ENCODE peak calls at places on chromosomes 3 and 15, in six cellular contexts. One of them, this sample, is unnamed.

GRCh38 chr3:149145926-149146325 is 16.5 kb downstream of the HPS3 start:
- DNase-seq in activated T-helper 1 cell treated with anti-CD3 and anti-CD28 coated beads, Interleukin-12 subunit alpha, Interleukin-12 subunit beta, Interleukin-2, Interleukin-4 antibody, amounts not matched to agents 30 ng/mL and 10 ng/mL and 1 ng/mL, durations not matched to agents 14 hours and 24 hours and 36 hours: no peak
- DNase-seq in iris pigment epithelial cell: no peak
- DNase-seq in caudate nucleus: no peak
- DNase-seq in GM12864: peak
- DNase-seq in endothelial cell: no peak
- DNase-seq in this sample: no peak

GRCh38 chr3:19013879-19014278 is 134.4 kb upstream of the KCNH8 start:
- DNase-seq in activated T-helper 1 cell treated with anti-CD3 and anti-CD28 coated beads, Interleukin-12 subunit alpha, Interleukin-12 subunit beta, Interleukin-2, Interleukin-4 antibody, amounts not matched to agents 30 ng/mL and 10 ng/mL and 1 ng/mL, durations not matched to agents 14 hours and 24 hours and 36 hours: no peak
- DNase-seq in iris pigment epithelial cell: no peak
- DNase-seq in caudate nucleus: no peak
- DNase-seq in GM12864: no peak
- DNase-seq in endothelial cell: no peak
- DNase-seq in this sample: no peak

GRCh38 chr3:172315401-172316091 is 132.7 kb downstream of the GHSR start:
- DNase-seq in activated T-helper 1 cell treated with anti-CD3 and anti-CD28 coated beads, Interleukin-12 subunit alpha, Interleukin-12 subunit beta, Interleukin-2, Interleukin-4 antibody, amounts not matched to agents 30 ng/mL and 10 ng/mL and 1 ng/mL, durations not matched to agents 14 hours and 24 hours and 36 hours: no peak
- DNase-seq in iris pigment epithelial cell: peak
- DNase-seq in caudate nucleus: no peak
- DNase-seq in GM12864: no peak
- DNase-seq in endothelial cell: no peak
- DNase-seq in this sample: peak

GRCh38 chr3:56251343-56251945 is 216.8 kb downstream of the ERC2 start:
- DNase-seq in activated T-helper 1 cell treated with anti-CD3 and anti-CD28 coated beads, Interleukin-12 subunit alpha, Interleukin-12 subunit beta, Interleukin-2, Interleukin-4 antibody, amounts not matched to agents 30 ng/mL and 10 ng/mL and 1 ng/mL, durations not matched to agents 14 hours and 24 hours and 36 hours: no peak
- DNase-seq in iris pigment epithelial cell: peak
- DNase-seq in caudate nucleus: no peak
- DNase-seq in GM12864: peak
- DNase-seq in endothelial cell: peak
- DNase-seq in this sample: peak

GRCh38 chr3:1118074-1118473 is 25.2 kb downstream of the CNTN6 start:
- DNase-seq in activated T-helper 1 cell treated with anti-CD3 and anti-CD28 coated beads, Interleukin-12 subunit alpha, Interleukin-12 subunit beta, Interleukin-2, Interleukin-4 antibody, amounts not matched to agents 30 ng/mL and 10 ng/mL and 1 ng/mL, durations not matched to agents 14 hours and 24 hours and 36 hours: no peak
- DNase-seq in iris pigment epithelial cell: peak
- DNase-seq in caudate nucleus: peak
- DNase-seq in GM12864: no peak
- DNase-seq in endothelial cell: no peak
- DNase-seq in this sample: peak

GRCh38 chr15:40281057-40281850 is 1.6 kb downstream of the ANKRD63 start:
- DNase-seq in activated T-helper 1 cell treated with anti-CD3 and anti-CD28 coated beads, Interleukin-12 subunit alpha, Interleukin-12 subunit beta, Interleukin-2, Interleukin-4 antibody, amounts not matched to agents 30 ng/mL and 10 ng/mL and 1 ng/mL, durations not matched to agents 14 hours and 24 hours and 36 hours: no peak
- DNase-seq in iris pigment epithelial cell: no peak
- DNase-seq in caudate nucleus: no peak
- DNase-seq in GM12864: no peak
- DNase-seq in endothelial cell: no peak
- DNase-seq in this sample: no peak

GRCh38 chr15:96409231-96410138 is 79.0 kb downstream of the NR2F2 start:
- DNase-seq in activated T-helper 1 cell treated with anti-CD3 and anti-CD28 coated beads, Interleukin-12 subunit alpha, Interleukin-12 subunit beta, Interleukin-2, Interleukin-4 antibody, amounts not matched to agents 30 ng/mL and 10 ng/mL and 1 ng/mL, durations not matched to agents 14 hours and 24 hours and 36 hours: no peak
- DNase-seq in iris pigment epithelial cell: peak
- DNase-seq in caudate nucleus: no peak
- DNase-seq in GM12864: no peak
- DNase-seq in endothelial cell: peak
- DNase-seq in this sample: no peak

GRCh38 chr3:73697020-73697419 is 72.3 kb upstream of the PDZRN3 start:
- DNase-seq in activated T-helper 1 cell treated with anti-CD3 and anti-CD28 coated beads, Interleukin-12 subunit alpha, Interleukin-12 subunit beta, Interleukin-2, Interleukin-4 antibody, amounts not matched to agents 30 ng/mL and 10 ng/mL and 1 ng/mL, durations not matched to agents 14 hours and 24 hours and 36 hours: no peak
- DNase-seq in iris pigment epithelial cell: no peak
- DNase-seq in caudate nucleus: no peak
- DNase-seq in GM12864: no peak
- DNase-seq in endothelial cell: no peak
- DNase-seq in this sample: no peak

GRCh38 chr3:4850928-4851265 is 128.3 kb upstream of the BHLHE40 start:
- DNase-seq in activated T-helper 1 cell treated with anti-CD3 and anti-CD28 coated beads, Interleukin-12 subunit alpha, Interleukin-12 subunit beta, Interleukin-2, Interleukin-4 antibody, amounts not matched to agents 30 ng/mL and 10 ng/mL and 1 ng/mL, durations not matched to agents 14 hours and 24 hours and 36 hours: peak
- DNase-seq in iris pigment epithelial cell: no peak
- DNase-seq in caudate nucleus: no peak
- DNase-seq in GM12864: peak
- DNase-seq in endothelial cell: no peak
- DNase-seq in this sample: no peak

GRCh38 chr15:74752011-74752410 is 3.4 kb downstream of the CYP1A2 start:
- DNase-seq in activated T-helper 1 cell treated with anti-CD3 and anti-CD28 coated beads, Interleukin-12 subunit alpha, Interleukin-12 subunit beta, Interleukin-2, Interleukin-4 antibody, amounts not matched to agents 30 ng/mL and 10 ng/mL and 1 ng/mL, durations not matched to agents 14 hours and 24 hours and 36 hours: no peak
- DNase-seq in iris pigment epithelial cell: no peak
- DNase-seq in caudate nucleus: no peak
- DNase-seq in GM12864: no peak
- DNase-seq in endothelial cell: no peak
- DNase-seq in this sample: no peak

This sample was measured in fibroblast of lung.